ENCODE peak calls at places on chromosomes 7 and 10, in eight cellular contexts. V, T, H, A, C, G, N and I are unnamed samples.

GRCh38 chr10:72814134-72814790 is 79.3 kb upstream of the OIT3 start:
- DNase-seq in C (peak), T (no peak), A (peak), G (peak), H (no peak), N (no peak), V (no peak), I (no peak)

GRCh38 chr10:6564367-6564766 is 15.7 kb downstream of the PRKCQ start:
- DNase-seq in V (no peak), G (no peak), H (no peak), N (no peak), T (no peak), A (no peak), C (no peak), I (no peak)

GRCh38 chr10:86049442-86049841 is 317.2 kb downstream of the GRID1 start:
- DNase-seq in N (no peak), H (no peak), T (no peak), A (no peak), C (no peak), G (no peak), V (no peak), I (no peak)

GRCh38 chr10:20596065-20596760 is 300.9 kb downstream of the NEBL start:
- DNase-seq in A (peak), C (peak), H (no peak), N (peak), T (no peak), V (no peak), G (peak), I (no peak)

GRCh38 chr7:44141221-44141850 is at the start of gene MYL7:
- DNase-seq in V (no peak), A (no peak), T (no peak), H (no peak), G (no peak), C (no peak), N (no peak), I (no peak)

GRCh38 chr7:31408120-31408729 is 67.7 kb upstream of the NEUROD6 start:
- DNase-seq in H (no peak), N (peak), G (peak), A (peak), V (no peak), C (peak), T (no peak), I (no peak)

GRCh38 chr10:55704950-55705349 is 656.1 kb downstream of the ZWINT start:
- DNase-seq in N (no peak), C (no peak), T (no peak), V (no peak), G (no peak), A (no peak), H (no peak), I (no peak)

GRCh38 chr10:6296456-6297214 is 93.9 kb downstream of the PFKFB3 start:
- DNase-seq in G (no peak), A (no peak), V (no peak), C (no peak), H (no peak), N (no peak), T (no peak), I (no peak)

GRCh38 chr10:132486539-132487121 is 51.0 kb upstream of the INPP5A start:
- DNase-seq in V (no peak), G (peak), A (no peak), T (no peak), N (no peak), C (no peak), H (peak), I (no peak)

GRCh38 chr10:21173964-21174669 is 277.0 kb upstream of the NEBL start:
- DNase-seq in N (no peak), T (peak), V (peak), A (peak), G (peak), H (peak), C (no peak), I (no peak)

DNA sequence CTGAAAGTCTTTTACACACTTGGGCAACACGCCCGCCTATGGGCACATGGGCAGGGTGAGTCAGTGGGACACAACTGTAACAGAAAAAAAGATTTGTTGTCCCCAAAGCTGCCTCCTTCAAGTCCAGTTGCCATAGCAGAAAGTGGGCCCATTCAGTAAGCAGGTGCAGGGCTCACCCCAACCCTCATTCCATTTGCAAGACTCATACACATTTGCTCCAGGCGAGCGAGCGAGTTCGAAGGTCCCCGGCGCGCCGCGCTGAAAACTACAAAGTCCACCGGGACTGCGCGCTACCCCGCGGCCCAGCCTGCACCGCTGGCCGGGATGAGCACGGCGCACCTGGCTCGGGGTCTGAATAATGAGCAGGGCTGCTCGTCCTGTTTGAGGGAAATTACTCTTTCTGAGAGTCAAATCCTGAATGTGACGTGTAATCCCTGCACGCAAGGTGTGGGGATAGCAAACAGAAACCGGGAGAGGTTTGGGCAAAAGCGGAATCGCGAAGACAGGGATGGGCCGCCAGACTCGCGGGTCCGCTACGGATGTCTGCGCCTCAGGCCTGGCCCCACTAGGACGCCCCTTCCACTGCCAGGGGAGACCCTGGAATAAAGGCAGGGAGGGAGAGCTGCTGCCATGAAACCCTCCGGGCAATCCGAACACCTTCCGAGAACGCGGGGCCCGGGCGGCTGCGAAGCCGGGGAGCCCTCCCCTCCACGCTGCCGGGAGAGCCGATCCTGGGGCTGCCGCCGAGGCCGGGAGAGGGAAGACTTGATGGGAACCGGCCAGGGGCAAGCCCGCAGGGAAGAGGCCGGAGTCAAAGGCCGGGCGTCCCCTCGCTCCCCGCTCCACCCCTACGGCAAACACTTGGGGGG is 982 bp downstream of the COBL start:
- DNase-seq in A (peak), V (peak), H (peak), C (no peak), T (no peak), G (peak), N (no peak), I (no peak)
- H3K4me3 ChIP-seq in A (peak), V (peak), H (peak), C (peak), T (peak), G (peak), N (no peak), I (no peak)

GRCh38 chr7:131607291-131608111 is 51.1 kb upstream of the PODXL start:
- DNase-seq in V (peak), T (no peak), C (no peak), G (no peak), H (no peak), A (no peak), N (no peak), I (no peak)
- H3K4me2 ChIP-seq in V (peak), T (no peak), C (no peak), G (no peak), H (peak), A (no peak), N (no peak), I (no peak)

DNA sequence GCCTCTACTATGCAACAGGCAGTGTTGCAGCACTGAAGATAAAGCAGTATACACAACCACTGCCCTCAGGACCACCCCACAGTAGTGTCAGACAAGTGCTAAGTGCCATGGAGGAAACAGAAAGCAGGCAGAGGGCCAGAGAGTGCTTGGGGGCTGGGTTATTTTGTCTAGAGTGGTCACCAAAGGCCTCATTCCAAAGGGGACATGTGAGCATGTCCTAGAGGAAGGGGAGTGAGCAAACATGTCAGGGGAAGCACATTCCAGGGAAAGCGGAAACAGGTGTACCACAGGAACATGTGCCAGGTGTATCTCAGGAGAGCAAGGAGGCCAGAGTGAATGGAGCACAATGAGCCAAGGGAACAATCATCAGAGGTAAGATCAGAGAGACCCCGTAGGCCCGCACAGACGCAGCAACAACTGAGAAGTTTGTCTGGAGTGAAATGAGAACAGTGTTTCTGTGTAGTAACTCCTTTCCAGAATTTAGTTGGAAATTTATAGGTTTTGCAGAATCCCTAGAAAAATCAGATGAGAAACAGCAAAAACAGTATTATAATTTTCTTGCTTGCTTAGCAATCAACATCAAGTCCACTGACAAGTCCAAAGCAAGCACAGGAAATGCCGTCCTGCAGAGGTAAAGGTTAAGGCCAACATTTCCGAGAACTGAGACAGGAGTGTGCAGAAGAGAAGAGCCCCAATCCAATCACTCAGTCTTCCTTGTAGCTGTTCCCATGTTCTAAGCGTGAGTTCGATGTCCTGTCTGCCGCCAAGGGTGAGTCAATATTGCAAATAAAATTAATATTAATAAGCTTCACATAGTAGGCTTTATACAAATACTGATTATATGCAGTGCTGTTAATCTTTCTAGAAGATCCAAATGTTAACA is 67.3 kb downstream of the SGMS1 start:
- DNase-seq in T (no peak), A (no peak), N (no peak), V (no peak), G (no peak), C (no peak), H (no peak), I (no peak)
- H3K27ac ChIP-seq in T (no peak), A (no peak), N (peak), V (no peak), G (no peak), C (no peak), H (peak), I (no peak)

DNA sequence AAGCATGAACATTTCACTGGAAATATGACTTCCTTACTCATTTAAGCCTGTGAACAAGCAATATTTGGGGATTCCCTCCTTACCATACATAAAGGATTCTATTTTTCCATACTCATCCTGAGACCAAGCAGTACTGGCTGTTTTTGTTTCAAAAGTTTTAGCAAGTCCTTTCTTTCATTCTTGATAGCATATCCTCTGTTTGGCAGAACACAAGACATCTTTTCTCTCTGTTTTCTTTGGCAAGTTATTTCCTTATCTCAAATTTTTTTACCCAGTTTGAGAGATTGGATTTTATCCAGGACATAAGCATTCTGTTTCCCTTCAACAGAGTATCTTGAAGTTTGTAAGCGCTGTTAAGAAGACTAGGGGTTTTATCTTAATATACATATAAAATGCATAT is 3.0 kb upstream of the WASL start:
- DNase-seq in G (no peak), T (no peak), A (no peak), N (peak), C (peak), V (no peak), H (no peak), I (no peak)
- H3K4me3 ChIP-seq in G (no peak), T (no peak), A (no peak), N (no peak), C (no peak), V (no peak), H (peak), I (no peak)

DNA sequence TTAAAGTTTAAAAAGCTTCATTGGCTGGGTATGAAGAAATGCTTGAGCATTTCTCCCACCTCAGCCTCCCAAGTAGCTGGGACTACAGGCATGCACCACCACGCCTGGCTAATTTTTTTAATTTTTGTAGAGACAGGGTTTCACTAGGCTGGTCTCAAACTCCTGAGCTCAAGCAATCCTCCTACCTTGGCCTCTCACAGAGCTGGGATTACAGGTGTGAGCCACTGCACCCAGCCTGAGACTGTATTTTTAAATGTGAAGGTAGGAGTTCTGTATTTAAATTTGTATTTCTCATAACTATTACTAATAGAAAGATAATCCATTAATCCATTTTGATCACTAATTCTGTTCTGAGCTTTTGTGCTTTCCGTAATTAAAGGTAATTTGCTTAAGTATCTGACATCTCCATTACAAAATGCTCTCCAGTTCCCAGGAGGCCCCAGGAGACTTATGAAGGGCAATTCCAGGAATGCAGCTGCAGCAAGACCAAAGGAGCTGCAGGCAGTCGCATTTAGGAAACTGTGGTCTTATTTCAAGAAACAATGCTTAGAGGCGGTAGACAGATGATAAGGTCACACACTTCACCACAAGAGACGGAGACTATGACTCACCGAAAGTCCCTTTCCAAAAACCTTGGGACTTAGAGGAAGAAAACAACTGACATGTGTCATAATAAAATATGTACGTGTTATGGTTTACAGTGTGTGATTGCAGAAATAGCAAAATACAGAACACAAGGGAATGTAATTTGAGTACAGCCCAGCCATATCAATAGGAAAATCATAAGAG is 23.3 kb downstream of the YAE1 start:
- DNase-seq in H (peak), T (peak), C (peak), N (peak), V (peak), A (peak), G (peak), I (no peak)
- H3K4me2 ChIP-seq in H (peak), T (peak), C (peak), N (peak), V (no peak), A (peak), G (peak), I (no peak)

DNA sequence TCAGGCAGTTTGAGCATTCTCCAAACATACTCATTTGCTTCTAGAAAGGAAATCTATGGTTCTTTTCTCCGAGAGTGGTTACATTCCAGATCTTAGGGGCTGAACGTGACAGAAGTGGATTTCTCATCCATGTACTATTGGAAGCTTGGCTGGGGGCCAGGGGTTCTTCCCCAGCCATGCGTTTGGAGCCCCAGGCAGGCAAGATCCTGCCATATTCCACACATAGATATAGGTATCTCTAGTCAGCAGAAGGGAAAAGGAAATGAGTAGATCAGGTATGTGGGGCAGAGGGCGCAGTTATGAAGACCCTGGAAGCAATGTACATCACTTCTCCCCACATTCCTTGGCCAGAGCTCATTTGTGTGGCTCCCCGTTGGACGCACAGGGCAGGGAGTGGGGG is 299.8 kb downstream of the CCDC3 start:
- DNase-seq in C (no peak), N (peak), T (no peak), H (no peak), A (no peak), G (no peak), V (no peak), I (no peak)
- H3K27ac ChIP-seq in C (no peak), N (peak), T (no peak), H (no peak), A (no peak), G (no peak), V (no peak), I (no peak)

DNA sequence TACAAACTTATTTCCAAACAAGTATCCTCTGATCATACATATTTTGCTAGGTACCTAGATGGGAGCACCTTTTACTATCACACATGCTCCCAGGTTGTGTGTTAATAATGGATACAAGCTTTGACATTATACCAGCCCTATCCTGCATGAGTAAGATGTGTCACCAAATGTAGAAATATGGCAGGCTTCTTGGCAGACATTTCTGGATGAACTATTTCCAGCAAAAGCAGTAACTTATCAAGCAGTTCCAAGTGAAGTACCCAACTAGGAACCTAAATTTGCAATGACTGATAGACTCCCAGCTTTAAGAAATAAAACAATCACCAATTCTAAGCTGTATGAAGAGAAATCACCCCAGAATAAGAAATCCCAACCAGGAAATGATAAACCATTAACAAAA is 103.7 kb upstream of the TMEM72 start:
- DNase-seq in C (no peak), G (no peak), N (no peak), T (no peak), V (no peak), H (no peak), A (peak), I (no peak)
- H3K4me3 ChIP-seq in C (no peak), G (no peak), N (no peak), T (no peak), V (no peak), H (no peak), A (no peak), I (no peak)

GRCh38 chr7:95476072-95476845 is 9.5 kb upstream of the ASB4 start:
- DNase-seq in N (no peak), V (no peak), G (no peak), A (no peak), H (peak), T (no peak), C (peak), I (no peak)

GRCh38 chr7:95472521-95473160 is 13.1 kb upstream of the ASB4 start:
- DNase-seq in H (no peak), A (peak), T (no peak), V (peak), G (peak), N (peak), C (peak), I (no peak)

GRCh38 chr7:95471076-95471475 is 14.7 kb upstream of the ASB4 start:
- DNase-seq in C (no peak), N (no peak), H (peak), V (peak), T (no peak), A (no peak), G (no peak), I (no peak)

GRCh38 chr7:95470452-95470851 is 15.3 kb upstream of the ASB4 start:
- DNase-seq in C (peak), H (peak), V (peak), A (peak), N (peak), G (no peak), T (peak), I (peak)

GRCh38 chr7:95473276-95473985 is 12.3 kb upstream of the ASB4 start:
- DNase-seq in V (peak), T (no peak), N (no peak), A (no peak), H (no peak), G (no peak), C (no peak), I (no peak)
- H3K4me2 ChIP-seq in V (peak), T (no peak), N (no peak), A (no peak), H (no peak), G (no peak), C (no peak), I (no peak)